ENCODE peak calls at places on chromosome 14, in seven cellular contexts. One of them, this sample, is unnamed.

GRCh38 chr14:89720741-89721315 is 233.7 kb downstream of the EFCAB11 start:
- DNase-seq in CD4-positive, alpha-beta T cell: peak
- DNase-seq in fibroblast of the conjunctiva: no peak
- DNase-seq in T-helper 2 cell: peak
- DNase-seq in GDM1: peak
- DNase-seq in NCI-H2029: no peak
- DNase-seq in HTR-8/SVneo: no peak
- DNase-seq in this sample: no peak

GRCh38 chr14:74251546-74252030 is 12.3 kb downstream of the VSX2 start:
- DNase-seq in CD4-positive, alpha-beta T cell: peak
- DNase-seq in fibroblast of the conjunctiva: peak
- DNase-seq in T-helper 2 cell: no peak
- DNase-seq in GDM1: peak
- DNase-seq in NCI-H2029: no peak
- DNase-seq in HTR-8/SVneo: peak
- DNase-seq in this sample: peak

GRCh38 chr14:100660498-100661339 is 66.0 kb upstream of the DLK1 start:
- DNase-seq in CD4-positive, alpha-beta T cell: no peak
- DNase-seq in fibroblast of the conjunctiva: no peak
- DNase-seq in T-helper 2 cell: no peak
- DNase-seq in GDM1: no peak
- DNase-seq in NCI-H2029: no peak
- DNase-seq in HTR-8/SVneo: no peak
- DNase-seq in this sample: peak

GRCh38 chr14:28298156-28298555 is 468.4 kb upstream of the FOXG1 start:
- DNase-seq in CD4-positive, alpha-beta T cell: no peak
- DNase-seq in fibroblast of the conjunctiva: no peak
- DNase-seq in T-helper 2 cell: no peak
- DNase-seq in GDM1: no peak
- DNase-seq in NCI-H2029: no peak
- DNase-seq in HTR-8/SVneo: no peak
- DNase-seq in this sample: no peak

GRCh38 chr14:77804592-77804991 is 4.7 kb downstream of the ADCK1 start:
- DNase-seq in CD4-positive, alpha-beta T cell: no peak
- DNase-seq in fibroblast of the conjunctiva: no peak
- DNase-seq in T-helper 2 cell: no peak
- DNase-seq in GDM1: no peak
- DNase-seq in NCI-H2029: no peak
- DNase-seq in HTR-8/SVneo: no peak
- DNase-seq in this sample: no peak

GRCh38 chr14:55721353-55721752 is 141.3 kb downstream of the KTN1 start:
- DNase-seq in CD4-positive, alpha-beta T cell: no peak
- DNase-seq in fibroblast of the conjunctiva: peak
- DNase-seq in T-helper 2 cell: no peak
- DNase-seq in GDM1: no peak
- DNase-seq in NCI-H2029: peak
- DNase-seq in HTR-8/SVneo: peak
- DNase-seq in this sample: peak

GRCh38 chr14:77186911-77187648 is 5.5 kb downstream of the TMEM63C start:
- DNase-seq in CD4-positive, alpha-beta T cell: no peak
- DNase-seq in fibroblast of the conjunctiva: no peak
- DNase-seq in T-helper 2 cell: no peak
- DNase-seq in GDM1: no peak
- DNase-seq in NCI-H2029: peak
- DNase-seq in HTR-8/SVneo: no peak
- DNase-seq in this sample: peak

GRCh38 chr14:78170203-78170602 is at the start of gene NRXN3:
- DNase-seq in CD4-positive, alpha-beta T cell: no peak
- DNase-seq in fibroblast of the conjunctiva: no peak
- DNase-seq in T-helper 2 cell: no peak
- DNase-seq in GDM1: no peak
- DNase-seq in NCI-H2029: no peak
- DNase-seq in HTR-8/SVneo: no peak
- DNase-seq in this sample: no peak

GRCh38 chr14:75655235-75655634 is 5.4 kb downstream of the ERG28 start:
- DNase-seq in CD4-positive, alpha-beta T cell: no peak
- DNase-seq in fibroblast of the conjunctiva: no peak
- DNase-seq in T-helper 2 cell: no peak
- DNase-seq in GDM1: no peak
- DNase-seq in NCI-H2029: no peak
- DNase-seq in HTR-8/SVneo: no peak
- DNase-seq in this sample: no peak

GRCh38 chr14:105492966-105493871 is 2.2 kb downstream of the TEDC1 start:
- DNase-seq in CD4-positive, alpha-beta T cell: no peak
- DNase-seq in fibroblast of the conjunctiva: no peak
- DNase-seq in T-helper 2 cell: no peak
- DNase-seq in GDM1: no peak
- DNase-seq in NCI-H2029: no peak
- DNase-seq in HTR-8/SVneo: no peak
- DNase-seq in this sample: no peak

GRCh38 chr14:61498303-61498702 is 176.9 kb downstream of the PRKCH start:
- DNase-seq in CD4-positive, alpha-beta T cell: no peak
- DNase-seq in fibroblast of the conjunctiva: no peak
- DNase-seq in T-helper 2 cell: no peak
- DNase-seq in GDM1: no peak
- DNase-seq in NCI-H2029: peak
- DNase-seq in HTR-8/SVneo: no peak
- DNase-seq in this sample: peak

GRCh38 chr14:29217813-29218450 is 451.3 kb downstream of the FOXG1 start:
- DNase-seq in CD4-positive, alpha-beta T cell: no peak
- DNase-seq in fibroblast of the conjunctiva: no peak
- DNase-seq in T-helper 2 cell: no peak
- DNase-seq in GDM1: no peak
- DNase-seq in NCI-H2029: no peak
- DNase-seq in HTR-8/SVneo: no peak
- DNase-seq in this sample: no peak

GRCh38 chr14:92496458-92496857 is 17.1 kb upstream of the RIN3 start:
- DNase-seq in CD4-positive, alpha-beta T cell: no peak
- DNase-seq in fibroblast of the conjunctiva: no peak
- DNase-seq in T-helper 2 cell: no peak
- DNase-seq in GDM1: peak
- DNase-seq in NCI-H2029: no peak
- DNase-seq in HTR-8/SVneo: no peak
- DNase-seq in this sample: no peak

GRCh38 chr14:44803239-44803905 is 158.4 kb downstream of the KLHL28 start:
- DNase-seq in CD4-positive, alpha-beta T cell: no peak
- DNase-seq in fibroblast of the conjunctiva: peak
- DNase-seq in T-helper 2 cell: no peak
- DNase-seq in GDM1: no peak
- DNase-seq in NCI-H2029: peak
- DNase-seq in HTR-8/SVneo: peak
- DNase-seq in this sample: peak